ENCODE peak calls at places on chromosomes 2 and 18, in ten cellular contexts. One of them, this sample, is unnamed.

GRCh38 chr18:79572848-79573451 is 106.7 kb upstream of the CTDP1 start:
- DNase-seq in B cell: no peak
- DNase-seq in stimulated activated CD8-positive, alpha-beta memory T cell treated with anti-CD3 and anti-CD28 coated beads, Interleukin-2, amount 100 ng/mL, for 48 hours: no peak
- DNase-seq in BJ: no peak
- DNase-seq in K562: no peak
- DNase-seq in GF-D8: no peak
- DNase-seq in lower lobe of right lung: no peak
- DNase-seq in GM18507: no peak
- DNase-seq in mesendoderm: no peak
- DNase-seq in sciatic nerve: peak; percentile 27
- DNase-seq in this sample: no peak

GRCh38 chr18:27057459-27058302 is 127.4 kb downstream of the CHST9 start:
- DNase-seq in GF-D8: no peak
- DNase-seq in lower lobe of right lung: no peak
- DNase-seq in GM18507: no peak
- DNase-seq in BJ: no peak
- DNase-seq in sciatic nerve: no peak
- DNase-seq in mesendoderm: no peak
- DNase-seq in stimulated activated CD8-positive, alpha-beta memory T cell treated with anti-CD3 and anti-CD28 coated beads, Interleukin-2, amount 100 ng/mL, for 48 hours: no peak
- DNase-seq in B cell: no peak
- DNase-seq in K562: no peak
- DNase-seq in this sample: no peak

GRCh38 chr2:28395334-28396061 is 2.8 kb downstream of the FOSL2 start:
- DNase-seq in K562: no peak
- DNase-seq in GM18507: no peak
- DNase-seq in lower lobe of right lung: peak; percentile 78
- DNase-seq in mesendoderm: no peak
- DNase-seq in B cell: no peak
- DNase-seq in BJ: no peak
- DNase-seq in sciatic nerve: no peak
- DNase-seq in GF-D8: peak; percentile 50
- DNase-seq in stimulated activated CD8-positive, alpha-beta memory T cell treated with anti-CD3 and anti-CD28 coated beads, Interleukin-2, amount 100 ng/mL, for 48 hours: no peak
- DNase-seq in this sample: peak; percentile 65

GRCh38 chr2:100731535-100731981 is 88.4 kb upstream of the NPAS2 start:
- DNase-seq in B cell: no peak
- DNase-seq in lower lobe of right lung: no peak
- DNase-seq in sciatic nerve: no peak
- DNase-seq in BJ: no peak
- DNase-seq in GM18507: no peak
- DNase-seq in GF-D8: no peak
- DNase-seq in mesendoderm: no peak
- DNase-seq in stimulated activated CD8-positive, alpha-beta memory T cell treated with anti-CD3 and anti-CD28 coated beads, Interleukin-2, amount 100 ng/mL, for 48 hours: no peak
- DNase-seq in K562: no peak
- DNase-seq in this sample: peak; percentile 5

GRCh38 chr2:238593678-238594077 is 167.0 kb downstream of the ASB1 start:
- DNase-seq in B cell: no peak
- DNase-seq in K562: no peak
- DNase-seq in GM18507: no peak
- DNase-seq in GF-D8: no peak
- DNase-seq in BJ: no peak
- DNase-seq in stimulated activated CD8-positive, alpha-beta memory T cell treated with anti-CD3 and anti-CD28 coated beads, Interleukin-2, amount 100 ng/mL, for 48 hours: no peak
- DNase-seq in lower lobe of right lung: no peak
- DNase-seq in mesendoderm: no peak
- DNase-seq in sciatic nerve: no peak
- DNase-seq in this sample: no peak

GRCh38 chr18:56900195-56901094 is 246.4 kb upstream of the BOD1L2 start:
- DNase-seq in mesendoderm: no peak
- DNase-seq in lower lobe of right lung: no peak
- DNase-seq in stimulated activated CD8-positive, alpha-beta memory T cell treated with anti-CD3 and anti-CD28 coated beads, Interleukin-2, amount 100 ng/mL, for 48 hours: no peak
- DNase-seq in K562: no peak
- DNase-seq in GF-D8: no peak
- DNase-seq in BJ: no peak
- DNase-seq in B cell: no peak
- DNase-seq in sciatic nerve: no peak
- DNase-seq in GM18507: no peak
- DNase-seq in this sample: no peak

GRCh38 chr2:117979911-117980341 is 33.9 kb downstream of the CCDC93 start:
- DNase-seq in GM18507: no peak
- DNase-seq in mesendoderm: no peak
- DNase-seq in BJ: no peak
- DNase-seq in B cell: no peak
- DNase-seq in GF-D8: no peak
- DNase-seq in lower lobe of right lung: no peak
- DNase-seq in sciatic nerve: no peak
- DNase-seq in K562: no peak
- DNase-seq in stimulated activated CD8-positive, alpha-beta memory T cell treated with anti-CD3 and anti-CD28 coated beads, Interleukin-2, amount 100 ng/mL, for 48 hours: no peak
- DNase-seq in this sample: no peak

GRCh38 chr2:3207091-3207491 is 170.5 kb downstream of the EIPR1 start:
- DNase-seq in stimulated activated CD8-positive, alpha-beta memory T cell treated with anti-CD3 and anti-CD28 coated beads, Interleukin-2, amount 100 ng/mL, for 48 hours: no peak
- DNase-seq in GF-D8: no peak
- DNase-seq in lower lobe of right lung: no peak
- DNase-seq in mesendoderm: no peak
- DNase-seq in BJ: no peak
- DNase-seq in sciatic nerve: no peak
- DNase-seq in B cell: no peak
- DNase-seq in GM18507: no peak
- DNase-seq in K562: no peak
- DNase-seq in this sample: no peak

GRCh38 chr2:86778957-86779356 is 11.8 kb downstream of the CD8A start:
- DNase-seq in K562: no peak
- DNase-seq in B cell: no peak
- DNase-seq in GM18507: no peak
- DNase-seq in GF-D8: no peak
- DNase-seq in stimulated activated CD8-positive, alpha-beta memory T cell treated with anti-CD3 and anti-CD28 coated beads, Interleukin-2, amount 100 ng/mL, for 48 hours: no peak
- DNase-seq in BJ: no peak
- DNase-seq in sciatic nerve: no peak
- DNase-seq in mesendoderm: no peak
- DNase-seq in lower lobe of right lung: no peak
- DNase-seq in this sample: no peak

GRCh38 chr2:140506606-140507005 is 1624.2 kb downstream of the LRP1B start:
- DNase-seq in GF-D8: no peak
- DNase-seq in stimulated activated CD8-positive, alpha-beta memory T cell treated with anti-CD3 and anti-CD28 coated beads, Interleukin-2, amount 100 ng/mL, for 48 hours: no peak
- DNase-seq in mesendoderm: peak; percentile 8
- DNase-seq in BJ: peak; percentile 9
- DNase-seq in sciatic nerve: no peak
- DNase-seq in B cell: no peak
- DNase-seq in lower lobe of right lung: no peak
- DNase-seq in GM18507: no peak
- DNase-seq in K562: no peak
- DNase-seq in this sample: no peak

GRCh38 chr2:181309576-181309975 is 147.6 kb upstream of the ITGA4 start:
- DNase-seq in K562: no peak
- DNase-seq in GF-D8: peak; percentile 52
- DNase-seq in lower lobe of right lung: no peak
- DNase-seq in sciatic nerve: no peak
- DNase-seq in GM18507: no peak
- DNase-seq in mesendoderm: no peak
- DNase-seq in B cell: no peak
- DNase-seq in stimulated activated CD8-positive, alpha-beta memory T cell treated with anti-CD3 and anti-CD28 coated beads, Interleukin-2, amount 100 ng/mL, for 48 hours: no peak
- DNase-seq in BJ: no peak
- DNase-seq in this sample: no peak

GRCh38 chr18:5066380-5066977 is 130.6 kb downstream of the AKAIN1 start:
- DNase-seq in GM18507: no peak
- DNase-seq in stimulated activated CD8-positive, alpha-beta memory T cell treated with anti-CD3 and anti-CD28 coated beads, Interleukin-2, amount 100 ng/mL, for 48 hours: no peak
- DNase-seq in K562: peak; percentile 34
- DNase-seq in lower lobe of right lung: no peak
- DNase-seq in B cell: no peak
- DNase-seq in BJ: no peak
- DNase-seq in GF-D8: no peak
- DNase-seq in sciatic nerve: no peak
- DNase-seq in mesendoderm: peak; percentile 71
- DNase-seq in this sample: no peak

GRCh38 chr18:75204262-75204977 is 4.5 kb downstream of the PTGR3 start:
- DNase-seq in BJ: no peak
- DNase-seq in stimulated activated CD8-positive, alpha-beta memory T cell treated with anti-CD3 and anti-CD28 coated beads, Interleukin-2, amount 100 ng/mL, for 48 hours: no peak
- DNase-seq in B cell: peak; percentile 14
- DNase-seq in lower lobe of right lung: peak; percentile 60
- DNase-seq in K562: no peak
- DNase-seq in GF-D8: no peak
- DNase-seq in mesendoderm: peak; percentile 48
- DNase-seq in GM18507: no peak
- DNase-seq in sciatic nerve: no peak
- DNase-seq in this sample: no peak

GRCh38 chr2:45170976-45171514 is 161.8 kb upstream of the SIX2 start:
- DNase-seq in K562: no peak
- DNase-seq in lower lobe of right lung: no peak
- DNase-seq in B cell: no peak
- DNase-seq in BJ: no peak
- DNase-seq in stimulated activated CD8-positive, alpha-beta memory T cell treated with anti-CD3 and anti-CD28 coated beads, Interleukin-2, amount 100 ng/mL, for 48 hours: no peak
- DNase-seq in GF-D8: no peak
- DNase-seq in GM18507: no peak
- DNase-seq in mesendoderm: no peak
- DNase-seq in sciatic nerve: no peak
- DNase-seq in this sample: no peak

GRCh38 chr2:116733699-116734098 is 1080.8 kb upstream of the DDX18 start:
- DNase-seq in B cell: no peak
- DNase-seq in stimulated activated CD8-positive, alpha-beta memory T cell treated with anti-CD3 and anti-CD28 coated beads, Interleukin-2, amount 100 ng/mL, for 48 hours: no peak
- DNase-seq in lower lobe of right lung: no peak
- DNase-seq in BJ: no peak
- DNase-seq in K562: no peak
- DNase-seq in GM18507: no peak
- DNase-seq in sciatic nerve: no peak
- DNase-seq in GF-D8: no peak
- DNase-seq in mesendoderm: no peak
- DNase-seq in this sample: no peak

GRCh38 chr18:58562146-58562998 is 66.5 kb downstream of the ALPK2 start:
- DNase-seq in lower lobe of right lung: no peak
- DNase-seq in B cell: no peak
- DNase-seq in GF-D8: no peak
- DNase-seq in K562: no peak
- DNase-seq in sciatic nerve: no peak
- DNase-seq in stimulated activated CD8-positive, alpha-beta memory T cell treated with anti-CD3 and anti-CD28 coated beads, Interleukin-2, amount 100 ng/mL, for 48 hours: no peak
- DNase-seq in GM18507: no peak
- DNase-seq in mesendoderm: no peak
- DNase-seq in BJ: no peak
- DNase-seq in this sample: no peak

GRCh38 chr2:59041139-59041538 is 800.0 kb upstream of the FANCL start:
- DNase-seq in lower lobe of right lung: no peak
- DNase-seq in GF-D8: no peak
- DNase-seq in mesendoderm: no peak
- DNase-seq in B cell: no peak
- DNase-seq in GM18507: no peak
- DNase-seq in K562: no peak
- DNase-seq in BJ: no peak
- DNase-seq in stimulated activated CD8-positive, alpha-beta memory T cell treated with anti-CD3 and anti-CD28 coated beads, Interleukin-2, amount 100 ng/mL, for 48 hours: no peak
- DNase-seq in sciatic nerve: no peak
- DNase-seq in this sample: no peak

GRCh38 chr2:221293949-221294736 is 278.0 kb downstream of the EPHA4 start:
- DNase-seq in stimulated activated CD8-positive, alpha-beta memory T cell treated with anti-CD3 and anti-CD28 coated beads, Interleukin-2, amount 100 ng/mL, for 48 hours: no peak
- DNase-seq in BJ: no peak
- DNase-seq in mesendoderm: peak; percentile 18
- DNase-seq in GF-D8: no peak
- DNase-seq in GM18507: no peak
- DNase-seq in K562: no peak
- DNase-seq in sciatic nerve: no peak
- DNase-seq in B cell: no peak
- DNase-seq in lower lobe of right lung: no peak
- DNase-seq in this sample: no peak